ENCODE peak calls at places on chromosomes 2 and 18, in five cellular contexts. K is Calu3, I is AG09309, J is AG04450, P is cardiac fibroblast. E is an unnamed sample.

GRCh38 chr2:166410828-166411472 is 35.2 kb upstream of the SCN9A start:
- DNase-seq in J (peak; percentile 62), I (peak; percentile 71), K (no peak), P (peak; percentile 71), E (peak; percentile 78)

GRCh38 chr2:60465736-60466135 is 87.7 kb downstream of the BCL11A start:
- DNase-seq in I (no peak), K (no peak), P (no peak), J (no peak), E (no peak)

GRCh38 chr2:26477911-26478253 is at the start of gene OTOF:
- DNase-seq in J (no peak), I (peak; percentile 8), K (no peak), P (peak; percentile 83), E (peak; percentile 77)

GRCh38 chr2:120826716-120827410 is 91.2 kb downstream of the GLI2 start:
- DNase-seq in P (no peak), J (no peak), K (no peak), I (no peak), E (no peak)

GRCh38 chr2:47528874-47529273 is 125.9 kb downstream of the MSH2 start:
- DNase-seq in K (no peak), P (peak; percentile 17), I (no peak), J (no peak), E (no peak)

GRCh38 chr18:11052800-11053199 is 96.6 kb downstream of the PIEZO2 start:
- DNase-seq in I (no peak), J (no peak), P (no peak), K (peak; percentile 21), E (no peak)

GRCh38 chr2:101753207-101753616 is 55.7 kb downstream of the MAP4K4 start:
- DNase-seq in I (no peak), P (peak; percentile 46), K (no peak), J (no peak), E (no peak)

GRCh38 chr2:170942615-170943014 is 13.6 kb downstream of the GORASP2 start:
- DNase-seq in K (no peak), I (peak; percentile 27), J (no peak), P (no peak), E (no peak)

GRCh38 chr2:7609556-7610323 is 692.5 kb downstream of the RNF144A start:
- DNase-seq in J (no peak), P (no peak), K (no peak), I (no peak), E (no peak)

GRCh38 chr2:48205137-48205798 is 299.0 kb upstream of the FBXO11 start:
- DNase-seq in P (peak; percentile 33), J (no peak), I (no peak), K (no peak), E (no peak)

GRCh38 chr2:80348953-80349352 is 44.4 kb upstream of the LRRTM1 start:
- DNase-seq in J (no peak), P (no peak), I (no peak), K (no peak), E (no peak)

GRCh38 chr2:163157891-163158511 is 319.4 kb upstream of the KCNH7 start:
- DNase-seq in K (no peak), J (peak; percentile 65), P (peak; percentile 48), I (no peak), E (peak; percentile 70)

GRCh38 chr2:241128266-241128665 is 21.0 kb downstream of the PASK start:
- DNase-seq in J (no peak), I (no peak), K (no peak), P (no peak), E (no peak)

GRCh38 chr18:61892683-61893303 is at the start of gene RNF152:
- DNase-seq in I (no peak), J (no peak), P (peak; percentile 26), K (no peak), E (no peak)

GRCh38 chr18:63965716-63966330 is 4.1 kb upstream of the SERPINB8 start:
- DNase-seq in K (no peak), I (no peak), P (no peak), J (no peak), E (no peak)

GRCh38 chr18:40250218-40250617 is 1704.8 kb upstream of the PIK3C3 start:
- DNase-seq in P (no peak), J (no peak), K (no peak), I (no peak), E (no peak)

GRCh38 chr2:71859211-71859847 is 288.3 kb downstream of the CYP26B1 start:
- DNase-seq in P (no peak), J (no peak), K (no peak), I (no peak), E (no peak)

GRCh38 chr2:15783489-15783888 is 156.9 kb upstream of the MYCN start:
- DNase-seq in J (no peak), I (no peak), P (no peak), K (no peak), E (no peak)

GRCh38 chr2:48248251-48248933 is 281.6 kb upstream of the STON1 start:
- DNase-seq in J (peak; percentile 85), I (peak; percentile 67), K (peak; percentile 11), P (peak; percentile 81), E (peak; percentile 76)

GRCh38 chr2:240631561-240632290 is 6.4 kb downstream of the GPR35 start:
- DNase-seq in I (no peak), K (no peak), J (no peak), P (no peak), E (no peak)

GRCh38 chr2:1678609-1679008 is 65.7 kb downstream of the PXDN start:
- DNase-seq in I (no peak), K (no peak), J (no peak), P (no peak), E (no peak)

GRCh38 chr2:134736167-134736885 is 17.5 kb upstream of the TMEM163 start:
- DNase-seq in I (no peak), P (peak; percentile 73), K (peak; percentile 44), J (no peak), E (peak; percentile 63)

GRCh38 chr18:21484851-21485636 is 115.5 kb downstream of the ESCO1 start:
- DNase-seq in P (peak; percentile 41), K (no peak), I (no peak), J (no peak), E (peak; percentile 11)

DNA sequence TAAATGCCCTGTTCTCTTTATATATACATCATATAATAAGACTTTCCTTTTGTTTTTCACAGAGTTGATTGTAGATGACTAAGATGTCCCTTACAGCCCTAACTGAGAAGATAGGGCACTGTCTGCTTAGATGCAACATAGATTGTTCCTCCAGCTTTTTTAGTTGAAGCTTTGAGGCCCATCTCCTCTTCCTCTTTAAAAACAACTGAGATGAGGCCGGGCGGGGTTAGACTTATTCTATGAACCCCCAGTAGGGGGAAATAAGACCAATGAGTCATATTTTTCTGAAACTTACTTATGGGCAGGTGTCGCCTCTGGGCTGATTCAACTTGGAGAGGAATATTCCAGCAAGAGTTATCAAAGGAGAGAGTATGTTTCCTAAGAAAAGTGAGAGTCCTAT is 84.6 kb downstream of the FBXO15 start:
- DNase-seq in P (no peak), K (no peak), I (no peak), J (no peak), E (no peak)
- TF ChIP-seq CTCF in P (no peak), K (no peak), I (no peak), J (no peak), E (no peak)

DNA sequence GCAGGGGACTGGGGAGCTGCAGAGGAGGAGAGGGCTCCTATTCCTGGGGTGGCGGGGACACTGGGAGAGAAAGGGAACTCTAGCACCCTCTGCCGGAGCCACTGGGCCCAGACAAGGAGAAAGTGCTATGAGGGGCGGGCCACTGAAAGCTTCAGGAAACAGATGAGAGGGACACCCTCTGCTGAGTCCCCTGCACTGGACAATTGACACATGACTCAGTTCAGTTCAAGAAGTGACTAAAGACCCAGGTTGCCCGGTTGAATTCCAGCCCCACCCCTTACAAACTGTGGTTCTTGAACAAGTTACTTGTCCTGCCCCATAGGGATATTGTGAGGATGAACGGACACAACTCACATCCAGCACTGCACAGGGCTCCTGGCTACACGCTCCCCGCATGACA is 5.0 kb downstream of the RUFY4 start:
- DNase-seq in K (peak; percentile 65), J (no peak), P (peak; percentile 10), I (no peak), E (peak; percentile 32)
- TF ChIP-seq CTCF in K (peak; percentile 36), J (peak; percentile 65), P (peak; percentile 60), I (peak; percentile 43), E (peak; percentile 7)

DNA sequence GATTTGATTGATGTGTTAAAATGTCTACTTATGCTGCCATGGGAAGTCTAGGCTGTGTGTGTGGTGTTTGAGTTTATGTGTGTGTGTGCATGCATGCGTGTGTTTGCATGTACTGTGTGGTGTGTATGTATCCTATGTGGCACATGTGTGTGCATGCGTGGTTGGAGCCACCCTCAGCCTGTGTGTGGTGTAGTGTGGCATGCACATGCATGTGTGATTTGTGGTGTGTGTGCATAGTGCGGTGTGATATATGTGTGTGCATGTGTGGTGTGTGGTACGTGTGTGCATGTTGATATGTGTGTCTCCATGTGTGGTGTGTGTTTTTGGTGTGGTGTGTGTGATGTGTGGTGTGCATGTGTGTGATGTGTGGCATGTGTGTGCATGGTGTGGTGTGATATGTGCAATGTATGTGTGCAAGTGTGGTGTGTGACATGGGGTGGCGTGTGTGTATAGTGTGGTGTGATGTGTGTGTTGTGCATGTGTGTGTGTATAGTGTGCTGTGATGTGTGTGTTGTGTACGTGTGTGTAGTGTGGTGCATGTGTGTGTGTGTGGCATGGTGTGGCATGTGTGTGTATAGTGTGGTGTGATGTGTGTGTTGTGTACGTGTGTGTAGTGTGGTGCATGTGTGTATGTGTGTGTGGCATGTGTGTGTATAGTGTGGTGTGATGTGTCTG is 66.6 kb upstream of the HDAC4 start:
- DNase-seq in I (no peak), K (no peak), J (no peak), P (no peak), E (no peak)
- TF ChIP-seq CTCF in I (no peak), K (no peak), J (no peak), P (no peak), E (no peak)

DNA sequence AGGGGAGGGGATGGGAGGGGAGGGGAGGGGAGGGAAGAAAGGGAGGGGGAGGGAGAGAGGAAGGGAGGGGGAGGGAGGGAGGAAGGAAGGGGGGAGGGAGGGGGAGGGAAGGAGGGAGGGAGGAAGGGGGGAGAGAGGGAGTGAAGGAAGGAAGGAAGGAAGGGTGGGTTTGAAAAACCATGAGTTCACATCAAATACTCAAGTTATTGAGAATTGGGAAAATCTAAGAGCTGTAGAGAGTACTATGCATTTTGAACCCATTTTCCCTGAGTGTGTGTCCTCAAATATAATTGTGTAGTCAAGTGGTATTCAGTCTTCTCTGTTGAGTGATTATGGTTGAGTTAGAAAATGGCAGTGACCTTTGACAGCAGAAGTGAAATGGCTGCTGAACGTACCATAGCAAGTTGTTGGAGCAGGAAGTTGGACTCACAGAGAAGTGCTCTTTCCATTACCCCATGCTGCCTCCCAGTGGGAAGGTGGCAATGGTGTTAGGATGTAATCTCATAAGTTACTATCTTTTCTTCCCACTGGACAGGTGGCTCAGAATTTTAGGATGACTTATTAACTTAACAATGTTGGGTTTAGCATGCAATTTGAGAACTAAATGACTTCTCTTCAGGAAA is 214.6 kb downstream of the SETBP1 start:
- DNase-seq in I (peak; percentile 25), P (peak; percentile 70), J (peak; percentile 8), K (peak; percentile 61), E (peak; percentile 76)
- TF ChIP-seq CTCF in I (peak; percentile 60), P (peak; percentile 72), J (peak; percentile 50), K (no peak), E (peak; percentile 45)

E was measured in MCF 10A.